ENCODE peak calls at places on chromosome 12, in seven cellular contexts. One of them, this sample, is unnamed.

GRCh38 chr12:122140467-122141257 is 33.4 kb downstream of the IL31 start:
- DNase-seq in AG08395: no peak
- DNase-seq in psoas muscle: no peak
- DNase-seq in memory B cell: no peak
- DNase-seq in aorta: no peak
- DNase-seq in iPS DF 6.9: no peak
- DNase-seq in activated CD4-positive, alpha-beta T cell treated with anti-CD3 and anti-CD28 coated beads, Interleukin-2, amount 10 ng/mL, durations not matched to agents 7 days and 5 days: no peak
- DNase-seq in this sample: no peak

GRCh38 chr12:28568083-28568482 is 377.8 kb downstream of the CCDC91 start:
- DNase-seq in iPS DF 6.9: no peak
- DNase-seq in memory B cell: no peak
- DNase-seq in aorta: peak; percentile 50
- DNase-seq in AG08395: peak; percentile 89
- DNase-seq in psoas muscle: peak; percentile 33
- DNase-seq in activated CD4-positive, alpha-beta T cell treated with anti-CD3 and anti-CD28 coated beads, Interleukin-2, amount 10 ng/mL, durations not matched to agents 7 days and 5 days: no peak
- DNase-seq in this sample: no peak

GRCh38 chr12:78457951-78458350 is 406.6 kb upstream of the SYT1 start:
- DNase-seq in iPS DF 6.9: no peak
- DNase-seq in memory B cell: no peak
- DNase-seq in AG08395: no peak
- DNase-seq in aorta: no peak
- DNase-seq in activated CD4-positive, alpha-beta T cell treated with anti-CD3 and anti-CD28 coated beads, Interleukin-2, amount 10 ng/mL, durations not matched to agents 7 days and 5 days: no peak
- DNase-seq in psoas muscle: no peak
- DNase-seq in this sample: no peak

GRCh38 chr12:6311822-6312528 is 1.5 kb downstream of the PLEKHG6 start:
- DNase-seq in psoas muscle: no peak
- DNase-seq in iPS DF 6.9: no peak
- DNase-seq in activated CD4-positive, alpha-beta T cell treated with anti-CD3 and anti-CD28 coated beads, Interleukin-2, amount 10 ng/mL, durations not matched to agents 7 days and 5 days: no peak
- DNase-seq in AG08395: no peak
- DNase-seq in aorta: no peak
- DNase-seq in memory B cell: no peak
- DNase-seq in this sample: no peak

GRCh38 chr12:68565391-68565903 is 45.3 kb upstream of the RAP1B start:
- DNase-seq in AG08395: peak; percentile 79
- DNase-seq in iPS DF 6.9: no peak
- DNase-seq in psoas muscle: no peak
- DNase-seq in aorta: no peak
- DNase-seq in activated CD4-positive, alpha-beta T cell treated with anti-CD3 and anti-CD28 coated beads, Interleukin-2, amount 10 ng/mL, durations not matched to agents 7 days and 5 days: no peak
- DNase-seq in memory B cell: no peak
- DNase-seq in this sample: no peak

GRCh38 chr12:60398547-60398946 is 802.7 kb downstream of the SLC16A7 start:
- DNase-seq in iPS DF 6.9: no peak
- DNase-seq in AG08395: no peak
- DNase-seq in aorta: no peak
- DNase-seq in psoas muscle: no peak
- DNase-seq in memory B cell: no peak
- DNase-seq in activated CD4-positive, alpha-beta T cell treated with anti-CD3 and anti-CD28 coated beads, Interleukin-2, amount 10 ng/mL, durations not matched to agents 7 days and 5 days: no peak
- DNase-seq in this sample: no peak

GRCh38 chr12:57063991-57064725 is 14.2 kb upstream of the MYO1A start:
- DNase-seq in AG08395: no peak
- DNase-seq in iPS DF 6.9: no peak
- DNase-seq in aorta: no peak
- DNase-seq in psoas muscle: no peak
- DNase-seq in memory B cell: peak; percentile 61
- DNase-seq in activated CD4-positive, alpha-beta T cell treated with anti-CD3 and anti-CD28 coated beads, Interleukin-2, amount 10 ng/mL, durations not matched to agents 7 days and 5 days: peak; percentile 78
- DNase-seq in this sample: no peak

GRCh38 chr12:116006141-116006540 is 271.4 kb downstream of the MED13L start:
- DNase-seq in psoas muscle: no peak
- DNase-seq in AG08395: no peak
- DNase-seq in activated CD4-positive, alpha-beta T cell treated with anti-CD3 and anti-CD28 coated beads, Interleukin-2, amount 10 ng/mL, durations not matched to agents 7 days and 5 days: no peak
- DNase-seq in iPS DF 6.9: no peak
- DNase-seq in aorta: no peak
- DNase-seq in memory B cell: no peak
- DNase-seq in this sample: no peak

GRCh38 chr12:8687846-8688601 is 9.8 kb upstream of the RIMKLB start:
- DNase-seq in memory B cell: no peak
- DNase-seq in aorta: peak; percentile 77
- DNase-seq in AG08395: peak; percentile 69
- DNase-seq in activated CD4-positive, alpha-beta T cell treated with anti-CD3 and anti-CD28 coated beads, Interleukin-2, amount 10 ng/mL, durations not matched to agents 7 days and 5 days: no peak
- DNase-seq in psoas muscle: peak; percentile 32
- DNase-seq in iPS DF 6.9: no peak
- DNase-seq in this sample: peak; percentile 92

GRCh38 chr12:91139981-91140659 is 28.8 kb upstream of the LUM start:
- DNase-seq in AG08395: peak; percentile 57
- DNase-seq in memory B cell: no peak
- DNase-seq in aorta: no peak
- DNase-seq in psoas muscle: no peak
- DNase-seq in activated CD4-positive, alpha-beta T cell treated with anti-CD3 and anti-CD28 coated beads, Interleukin-2, amount 10 ng/mL, durations not matched to agents 7 days and 5 days: no peak
- DNase-seq in iPS DF 6.9: no peak
- DNase-seq in this sample: no peak

GRCh38 chr12:6745751-6746525 is 7.0 kb downstream of the MLF2 start:
- DNase-seq in memory B cell: peak; percentile 56
- DNase-seq in iPS DF 6.9: no peak
- DNase-seq in psoas muscle: no peak
- DNase-seq in AG08395: no peak
- DNase-seq in activated CD4-positive, alpha-beta T cell treated with anti-CD3 and anti-CD28 coated beads, Interleukin-2, amount 10 ng/mL, durations not matched to agents 7 days and 5 days: peak; percentile 54
- DNase-seq in aorta: no peak
- DNase-seq in this sample: no peak

GRCh38 chr12:22626429-22626828 is 1.5 kb downstream of the ETNK1 start:
- DNase-seq in activated CD4-positive, alpha-beta T cell treated with anti-CD3 and anti-CD28 coated beads, Interleukin-2, amount 10 ng/mL, durations not matched to agents 7 days and 5 days: peak; percentile 28
- DNase-seq in aorta: no peak
- DNase-seq in AG08395: peak; percentile 29
- DNase-seq in memory B cell: no peak
- DNase-seq in iPS DF 6.9: no peak
- DNase-seq in psoas muscle: no peak
- DNase-seq in this sample: no peak

GRCh38 chr12:6790496-6791150 is 1.3 kb downstream of the CD4 start:
- DNase-seq in aorta: no peak
- DNase-seq in psoas muscle: no peak
- DNase-seq in iPS DF 6.9: no peak
- DNase-seq in AG08395: no peak
- DNase-seq in activated CD4-positive, alpha-beta T cell treated with anti-CD3 and anti-CD28 coated beads, Interleukin-2, amount 10 ng/mL, durations not matched to agents 7 days and 5 days: peak; percentile 63
- DNase-seq in memory B cell: no peak
- DNase-seq in this sample: no peak